ENCODE peak calls at places on chromosomes 7 and 10, in seven cellular contexts. One of them, this sample, is unnamed.
A peak's percentile ranks its signal among the peaks of the same experiment; 100 is the strongest.

GRCh38 chr10:36602374-36602773 is 523.0 kb upstream of the ANKRD30A start:
- DNase-seq in suprapubic skin: no peak
- DNase-seq in chondrocyte: no peak
- DNase-seq in cardiac fibroblast: peak; percentile 80
- DNase-seq in fibroblast of lung: peak; percentile 67
- DNase-seq in tibial artery: no peak
- DNase-seq in astrocyte: peak; percentile 58
- DNase-seq in this sample: no peak

GRCh38 chr7:155837126-155837479 is 24.8 kb upstream of the SHH start:
- DNase-seq in cardiac fibroblast: no peak
- DNase-seq in fibroblast of lung: no peak
- DNase-seq in astrocyte: no peak
- DNase-seq in chondrocyte: no peak
- DNase-seq in tibial artery: no peak
- DNase-seq in suprapubic skin: no peak
- DNase-seq in this sample: no peak

GRCh38 chr7:16419126-16419525 is 2.2 kb downstream of the CRPPA start:
- DNase-seq in astrocyte: no peak
- DNase-seq in suprapubic skin: no peak
- DNase-seq in cardiac fibroblast: no peak
- DNase-seq in tibial artery: no peak
- DNase-seq in chondrocyte: no peak
- DNase-seq in fibroblast of lung: no peak
- DNase-seq in this sample: no peak

GRCh38 chr7:98178321-98178720 is 32.9 kb upstream of the BHLHA15 start:
- DNase-seq in fibroblast of lung: no peak
- DNase-seq in suprapubic skin: no peak
- DNase-seq in chondrocyte: no peak
- DNase-seq in tibial artery: no peak
- DNase-seq in cardiac fibroblast: no peak
- DNase-seq in astrocyte: no peak
- DNase-seq in this sample: no peak

GRCh38 chr10:125284875-125285597 is 124.7 kb upstream of the CTBP2 start:
- DNase-seq in astrocyte: no peak
- DNase-seq in cardiac fibroblast: no peak
- DNase-seq in suprapubic skin: no peak
- DNase-seq in tibial artery: no peak
- DNase-seq in fibroblast of lung: no peak
- DNase-seq in chondrocyte: no peak
- DNase-seq in this sample: no peak

GRCh38 chr7:84110400-84110799 is 84.2 kb downstream of the SEMA3A start:
- DNase-seq in astrocyte: no peak
- DNase-seq in tibial artery: no peak
- DNase-seq in chondrocyte: no peak
- DNase-seq in cardiac fibroblast: no peak
- DNase-seq in suprapubic skin: no peak
- DNase-seq in fibroblast of lung: no peak
- DNase-seq in this sample: no peak

GRCh38 chr10:70599791-70600190 is 2.8 kb downstream of the PRF1 start:
- DNase-seq in tibial artery: no peak
- DNase-seq in suprapubic skin: no peak
- DNase-seq in fibroblast of lung: no peak
- DNase-seq in chondrocyte: no peak
- DNase-seq in cardiac fibroblast: no peak
- DNase-seq in astrocyte: no peak
- DNase-seq in this sample: no peak

GRCh38 chr10:84267503-84268126 is 22.8 kb downstream of the RGR start:
- DNase-seq in astrocyte: peak; percentile 10
- DNase-seq in fibroblast of lung: peak; percentile 30
- DNase-seq in suprapubic skin: no peak
- DNase-seq in tibial artery: no peak
- DNase-seq in cardiac fibroblast: peak; percentile 75
- DNase-seq in chondrocyte: no peak
- DNase-seq in this sample: no peak

GRCh38 chr7:122298618-122299017 is 5.9 kb downstream of the FEZF1 start:
- DNase-seq in chondrocyte: no peak
- DNase-seq in fibroblast of lung: no peak
- DNase-seq in cardiac fibroblast: no peak
- DNase-seq in tibial artery: no peak
- DNase-seq in astrocyte: no peak
- DNase-seq in suprapubic skin: no peak
- DNase-seq in this sample: no peak

GRCh38 chr7:33982425-33982786 is 77.1 kb downstream of the BMPER start:
- DNase-seq in chondrocyte: no peak
- DNase-seq in suprapubic skin: no peak
- DNase-seq in tibial artery: no peak
- DNase-seq in fibroblast of lung: peak; percentile 70
- DNase-seq in astrocyte: peak; percentile 63
- DNase-seq in cardiac fibroblast: peak; percentile 83
- DNase-seq in this sample: no peak

GRCh38 chr10:45809829-45810228 is 37.5 kb downstream of the AGAP4 start:
- DNase-seq in cardiac fibroblast: peak; percentile 18
- DNase-seq in chondrocyte: no peak
- DNase-seq in tibial artery: no peak
- DNase-seq in fibroblast of lung: no peak
- DNase-seq in suprapubic skin: no peak
- DNase-seq in astrocyte: no peak
- DNase-seq in this sample: no peak

GRCh38 chr10:122050811-122051210 is 61.8 kb downstream of the TACC2 start:
- DNase-seq in fibroblast of lung: no peak
- DNase-seq in astrocyte: no peak
- DNase-seq in cardiac fibroblast: no peak
- DNase-seq in chondrocyte: no peak
- DNase-seq in tibial artery: no peak
- DNase-seq in suprapubic skin: peak; percentile 34
- DNase-seq in this sample: no peak

GRCh38 chr7:130445008-130445407 is 4.2 kb upstream of the CEP41 start:
- DNase-seq in suprapubic skin: no peak
- DNase-seq in tibial artery: no peak
- DNase-seq in cardiac fibroblast: no peak
- DNase-seq in fibroblast of lung: no peak
- DNase-seq in chondrocyte: no peak
- DNase-seq in astrocyte: no peak
- DNase-seq in this sample: no peak

GRCh38 chr10:87585565-87586514 is 73.8 kb upstream of the PAPSS2 start:
- DNase-seq in fibroblast of lung: peak; percentile 78
- DNase-seq in cardiac fibroblast: peak; percentile 64
- DNase-seq in suprapubic skin: no peak
- DNase-seq in astrocyte: peak; percentile 74
- DNase-seq in tibial artery: no peak
- DNase-seq in chondrocyte: no peak
- DNase-seq in this sample: no peak

DNA sequence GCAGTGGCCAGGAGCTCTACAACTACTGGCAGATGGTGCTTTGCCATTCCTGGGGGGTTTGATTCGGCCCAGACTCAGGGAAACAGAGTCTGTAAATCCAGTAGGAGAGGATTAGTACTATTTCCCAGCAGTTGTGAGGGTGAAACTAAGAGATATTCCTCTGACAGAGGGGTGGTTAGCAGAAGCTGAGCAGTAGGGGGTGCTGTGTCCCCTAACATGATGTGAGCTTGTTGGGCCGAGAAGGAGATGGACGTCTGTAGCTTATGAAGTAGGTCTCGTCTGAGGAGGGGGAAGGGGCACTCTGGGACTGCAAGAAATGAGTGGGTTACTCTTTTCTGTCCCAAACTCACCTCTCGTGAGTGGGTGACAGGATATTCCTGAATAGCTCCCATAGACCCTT is 179.2 kb upstream of the MBL2 start:
- DNase-seq in fibroblast of lung: peak; percentile 1
- DNase-seq in chondrocyte: no peak
- DNase-seq in suprapubic skin: no peak
- DNase-seq in astrocyte: no peak
- DNase-seq in cardiac fibroblast: peak; percentile 18
- DNase-seq in tibial artery: no peak
- DNase-seq in this sample: no peak
- TF ChIP-seq CTCF in fibroblast of lung: peak; percentile 71
- TF ChIP-seq CTCF in chondrocyte: peak; percentile 62
- TF ChIP-seq CTCF in suprapubic skin: no peak
- TF ChIP-seq CTCF in astrocyte: peak; percentile 16
- TF ChIP-seq CTCF in cardiac fibroblast: peak; percentile 16
- TF ChIP-seq CTCF in tibial artery: no peak
- TF ChIP-seq CTCF in this sample: peak; percentile 42

GRCh38 chr10:6542999-6543430 is 37.1 kb downstream of the PRKCQ start:
- DNase-seq in cardiac fibroblast: no peak
- DNase-seq in astrocyte: no peak
- DNase-seq in fibroblast of lung: no peak
- DNase-seq in suprapubic skin: no peak
- DNase-seq in tibial artery: no peak
- DNase-seq in chondrocyte: no peak
- DNase-seq in this sample: no peak

GRCh38 chr10:6535365-6535764 is 44.7 kb downstream of the PRKCQ start:
- DNase-seq in fibroblast of lung: no peak
- DNase-seq in tibial artery: no peak
- DNase-seq in cardiac fibroblast: no peak
- DNase-seq in chondrocyte: no peak
- DNase-seq in astrocyte: no peak
- DNase-seq in suprapubic skin: no peak
- DNase-seq in this sample: no peak

GRCh38 chr10:6536102-6536501 is 44.0 kb downstream of the PRKCQ start:
- DNase-seq in tibial artery: no peak
- DNase-seq in fibroblast of lung: no peak
- DNase-seq in chondrocyte: no peak
- DNase-seq in suprapubic skin: no peak
- DNase-seq in cardiac fibroblast: no peak
- DNase-seq in astrocyte: no peak
- DNase-seq in this sample: no peak

GRCh38 chr10:6532321-6532720 is 47.8 kb downstream of the PRKCQ start:
- DNase-seq in astrocyte: no peak
- DNase-seq in suprapubic skin: no peak
- DNase-seq in cardiac fibroblast: peak; percentile 0
- DNase-seq in tibial artery: no peak
- DNase-seq in fibroblast of lung: no peak
- DNase-seq in chondrocyte: no peak
- DNase-seq in this sample: no peak

GRCh38 chr10:6537704-6538103 is 42.4 kb downstream of the PRKCQ start:
- DNase-seq in astrocyte: no peak
- DNase-seq in chondrocyte: no peak
- DNase-seq in suprapubic skin: no peak
- DNase-seq in fibroblast of lung: no peak
- DNase-seq in cardiac fibroblast: no peak
- DNase-seq in tibial artery: no peak
- DNase-seq in this sample: no peak
- TF ChIP-seq CTCF in astrocyte: no peak
- TF ChIP-seq CTCF in chondrocyte: no peak
- TF ChIP-seq CTCF in suprapubic skin: no peak
- TF ChIP-seq CTCF in fibroblast of lung: no peak
- TF ChIP-seq CTCF in cardiac fibroblast: no peak
- TF ChIP-seq CTCF in tibial artery: no peak
- TF ChIP-seq CTCF in this sample: no peak

DNA sequence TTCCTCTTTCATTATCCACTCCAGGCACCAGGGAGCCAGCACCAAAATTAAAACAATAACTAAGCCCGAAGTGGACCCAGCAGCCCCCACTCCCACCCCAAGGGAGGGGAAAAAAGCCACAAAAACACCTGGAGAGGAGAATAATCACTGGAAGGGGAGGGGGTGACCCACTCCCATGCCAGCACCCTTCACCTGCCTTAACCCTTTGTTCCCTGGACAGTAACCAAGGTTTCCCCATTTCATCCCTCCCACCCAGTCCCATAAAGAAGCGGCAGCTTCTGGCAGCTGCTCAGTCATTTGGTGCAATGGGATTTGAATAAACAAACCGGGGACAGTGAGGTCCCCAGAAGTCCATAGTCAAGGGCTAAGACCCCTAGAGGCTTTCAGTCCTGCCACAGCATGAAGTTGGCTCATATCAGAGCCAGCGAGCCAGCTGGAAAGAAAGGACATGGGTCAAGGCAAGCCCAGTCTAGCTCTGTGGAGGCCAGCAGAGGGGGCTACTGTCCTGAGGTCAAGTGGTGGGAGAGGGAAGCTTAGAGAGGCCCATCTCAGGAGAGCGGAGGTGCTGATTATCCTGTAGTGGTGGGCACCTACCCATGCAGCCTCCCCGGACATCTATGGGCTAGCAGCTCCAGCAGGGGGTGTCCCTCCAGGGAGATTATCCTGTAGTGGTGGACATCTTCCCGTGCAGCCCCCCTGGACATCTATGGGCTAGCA is 58.8 kb upstream of the LBX1 start:
- DNase-seq in fibroblast of lung: peak; percentile 17
- DNase-seq in tibial artery: no peak
- DNase-seq in cardiac fibroblast: peak; percentile 51
- DNase-seq in suprapubic skin: no peak
- DNase-seq in astrocyte: no peak
- DNase-seq in chondrocyte: no peak
- DNase-seq in this sample: no peak
- TF ChIP-seq CTCF in fibroblast of lung: peak; percentile 55
- TF ChIP-seq CTCF in tibial artery: peak; percentile 22
- TF ChIP-seq CTCF in cardiac fibroblast: peak; percentile 43
- TF ChIP-seq CTCF in suprapubic skin: no peak
- TF ChIP-seq CTCF in astrocyte: no peak
- TF ChIP-seq CTCF in chondrocyte: peak; percentile 59
- TF ChIP-seq CTCF in this sample: no peak

GRCh38 chr10:50312464-50313437 is 61.4 kb upstream of the ASAH2 start:
- DNase-seq in tibial artery: no peak
- DNase-seq in fibroblast of lung: peak; percentile 58
- DNase-seq in astrocyte: peak; percentile 31
- DNase-seq in cardiac fibroblast: peak; percentile 92
- DNase-seq in chondrocyte: no peak
- DNase-seq in suprapubic skin: no peak
- DNase-seq in this sample: no peak

GRCh38 chr10:50309342-50309741 is 58.0 kb upstream of the ASAH2 start:
- DNase-seq in suprapubic skin: no peak
- DNase-seq in tibial artery: no peak
- DNase-seq in chondrocyte: no peak
- DNase-seq in astrocyte: no peak
- DNase-seq in cardiac fibroblast: no peak
- DNase-seq in fibroblast of lung: no peak
- DNase-seq in this sample: no peak

GRCh38 chr10:50314169-50315071 is 63.1 kb upstream of the ASAH2 start:
- DNase-seq in chondrocyte: no peak
- DNase-seq in suprapubic skin: no peak
- DNase-seq in astrocyte: no peak
- DNase-seq in cardiac fibroblast: no peak
- DNase-seq in tibial artery: no peak
- DNase-seq in fibroblast of lung: no peak
- DNase-seq in this sample: no peak

GRCh38 chr10:50316169-50316568 is 64.9 kb upstream of the ASAH2 start:
- DNase-seq in cardiac fibroblast: no peak
- DNase-seq in astrocyte: no peak
- DNase-seq in chondrocyte: no peak
- DNase-seq in suprapubic skin: no peak
- DNase-seq in fibroblast of lung: no peak
- DNase-seq in tibial artery: no peak
- DNase-seq in this sample: no peak

DNA sequence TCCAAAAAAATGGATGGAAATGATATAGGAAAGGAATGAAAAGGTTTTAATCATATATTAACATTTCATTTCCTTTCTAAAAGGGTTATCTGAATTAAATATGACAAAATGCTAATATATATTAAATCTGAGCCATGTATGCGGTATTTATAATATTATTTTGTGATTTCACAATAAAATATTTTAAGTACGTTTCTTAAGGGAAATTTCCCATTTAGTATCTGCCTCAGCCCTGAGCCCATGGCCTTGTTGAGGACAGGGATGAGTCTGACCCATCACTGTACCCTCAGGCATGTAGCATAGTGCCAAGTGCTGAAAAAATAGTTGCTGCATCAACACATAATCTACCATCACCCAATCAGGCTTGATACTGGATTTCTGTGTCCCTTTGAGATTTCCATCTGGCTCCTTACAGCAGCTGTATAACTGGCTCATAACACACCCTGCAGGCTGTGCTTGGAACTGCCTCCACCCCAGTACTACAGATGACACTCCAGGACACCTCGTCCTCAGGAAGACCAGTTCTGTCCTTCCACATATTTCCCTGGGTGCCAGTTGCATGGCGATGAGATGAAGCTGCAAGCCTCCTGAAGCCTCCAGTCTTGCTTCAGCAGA is 59.4 kb upstream of the ASAH2 start:
- DNase-seq in cardiac fibroblast: peak; percentile 28
- DNase-seq in tibial artery: no peak
- DNase-seq in chondrocyte: no peak
- DNase-seq in astrocyte: no peak
- DNase-seq in fibroblast of lung: no peak
- DNase-seq in suprapubic skin: no peak
- DNase-seq in this sample: no peak
- TF ChIP-seq CTCF in cardiac fibroblast: peak; percentile 61
- TF ChIP-seq CTCF in tibial artery: no peak
- TF ChIP-seq CTCF in chondrocyte: peak; percentile 50
- TF ChIP-seq CTCF in astrocyte: peak; percentile 21
- TF ChIP-seq CTCF in fibroblast of lung: peak; percentile 46
- TF ChIP-seq CTCF in suprapubic skin: peak; percentile 31
- TF ChIP-seq CTCF in this sample: peak; percentile 19